ENCODE peak calls at places on chromosomes 13 and 19, in ten cellular contexts. G is suprapubic skin; A is RWPE1; B is heart right ventricle; T is Calu3; H is BJ; D is NCI-H82; N is A172; S is RWPE2; K is stimulated activated CD4-positive, alpha-beta T cell treated with anti-CD3 and anti-CD28 coated beads, Interleukin-1b, Interleukin-23, amount 100 ng/mL, for 24 hours. F is an unnamed sample.

GRCh38 chr19:3171894-3172679 is 6.5 kb upstream of the S1PR4 start:
- DNase-seq in G (no peak), A (peak), B (no peak), T (peak), H (no peak), D (no peak), N (no peak), S (no peak), K (no peak), F (peak)

GRCh38 chr13:73248154-73248553 is 189.3 kb downstream of the KLF5 start:
- DNase-seq in G (no peak), A (no peak), B (no peak), T (no peak), H (no peak), D (no peak), N (no peak), S (no peak), K (no peak), F (no peak)

GRCh38 chr19:47203254-47203653 is 27.7 kb downstream of the BBC3 start:
- DNase-seq in G (no peak), A (no peak), B (no peak), T (no peak), H (no peak), D (no peak), N (no peak), S (no peak), K (no peak), F (no peak)

GRCh38 chr19:19064098-19064722 is 416 bp downstream of the SLC25A42 start:
- DNase-seq in G (peak), A (peak), B (peak), T (no peak), H (no peak), D (peak), N (peak), S (no peak), K (no peak), F (no peak)

GRCh38 chr13:110820311-110820710 is 94.6 kb downstream of the ANKRD10 start:
- DNase-seq in G (no peak), A (no peak), B (no peak), T (no peak), H (no peak), D (no peak), N (no peak), S (no peak), K (no peak), F (no peak)

GRCh38 chr13:78241278-78241919 is 322.8 kb upstream of the EDNRB start:
- DNase-seq in G (no peak), A (peak), B (no peak), T (peak), H (no peak), D (peak), N (peak), S (no peak), K (no peak), F (no peak)

GRCh38 chr19:4323692-4324091 is 14.9 kb downstream of the STAP2 start:
- DNase-seq in G (no peak), A (no peak), B (no peak), T (no peak), H (no peak), D (no peak), N (no peak), S (no peak), K (no peak), F (no peak)

GRCh38 chr13:103471896-103472295 is 405.7 kb upstream of the SLC10A2 start:
- DNase-seq in G (no peak), A (no peak), B (no peak), T (peak), H (no peak), D (no peak), N (peak), S (no peak), K (no peak), F (no peak)

GRCh38 chr19:23512151-23512925 is 117.1 kb upstream of the ZNF91 start:
- DNase-seq in G (no peak), A (no peak), B (no peak), T (no peak), H (no peak), D (no peak), N (no peak), S (no peak), K (no peak), F (no peak)